ENCODE peak calls at places on chromosomes 16 and 17, in six cellular contexts. U, N, A, L, B and Q are unnamed samples.

GRCh38 chr17:34584805-34585416 is 5.5 kb downstream of the TMEM132E start:
- DNase-seq in U (peak; percentile 2), N (peak; percentile 75), A (no peak), L (no peak), B (no peak), Q (peak; percentile 34)

GRCh38 chr16:74585846-74586392 is 21.0 kb downstream of the GLG1 start:
- DNase-seq in U (no peak), N (no peak), A (no peak), L (no peak), B (no peak), Q (no peak)

GRCh38 chr17:27879987-27880608 is 13.1 kb downstream of the LYRM9 start:
- DNase-seq in U (peak; percentile 54), N (peak; percentile 88), A (peak; percentile 70), L (peak; percentile 96), B (peak; percentile 72), Q (peak; percentile 85)

GRCh38 chr16:12833939-12834338 is 30.3 kb upstream of the CPPED1 start:
- DNase-seq in U (no peak), N (peak; percentile 11), A (no peak), L (peak; percentile 77), B (no peak), Q (peak; percentile 53)

GRCh38 chr16:8622315-8622656 is 788 bp downstream of the METTL22 start:
- DNase-seq in U (no peak), N (peak; percentile 55), A (no peak), L (no peak), B (no peak), Q (no peak)

GRCh38 chr17:17681187-17681743 is at the start of gene RAI1:
- DNase-seq in U (peak; percentile 79), N (peak; percentile 95), A (peak; percentile 84), L (peak; percentile 91), B (peak; percentile 86), Q (peak; percentile 66)

GRCh38 chr16:47774661-47775060 is 313.5 kb downstream of the PHKB start:
- DNase-seq in U (peak; percentile 52), N (no peak), A (no peak), L (peak; percentile 73), B (no peak), Q (no peak)

GRCh38 chr17:79361221-79361734 is 249.6 kb downstream of the RBFOX3 start:
- DNase-seq in U (no peak), N (no peak), A (no peak), L (no peak), B (no peak), Q (no peak)

GRCh38 chr17:50035930-50036329 is 20.0 kb upstream of the ITGA3 start:
- DNase-seq in U (no peak), N (no peak), A (no peak), L (no peak), B (no peak), Q (no peak)

GRCh38 chr17:44070455-44071197 is at the start of gene G6PC3:
- DNase-seq in U (peak; percentile 98), N (peak; percentile 99), A (peak; percentile 96), L (peak; percentile 100), B (peak; percentile 97), Q (peak; percentile 95)

GRCh38 chr16:69055003-69055402 is 50.5 kb upstream of the HAS3 start:
- DNase-seq in U (peak; percentile 80), N (no peak), A (no peak), L (no peak), B (no peak), Q (no peak)

GRCh38 chr17:81429353-81429774 is 34.1 kb downstream of the BAHCC1 start:
- DNase-seq in U (peak; percentile 67), N (peak; percentile 97), A (peak; percentile 81), L (no peak), B (peak; percentile 82), Q (peak; percentile 73)

GRCh38 chr16:21283521-21284289 is 5.6 kb upstream of the CRYM start:
- DNase-seq in U (peak; percentile 25), N (peak; percentile 92), A (peak; percentile 60), L (peak; percentile 91), B (peak; percentile 66), Q (no peak)

GRCh38 chr16:58332997-58333700 is 38.3 kb upstream of the PRSS54 start:
- DNase-seq in U (no peak), N (no peak), A (no peak), L (peak; percentile 86), B (no peak), Q (no peak)

GRCh38 chr17:56995776-56996175 is 17.8 kb downstream of the SCPEP1 start:
- DNase-seq in U (peak; percentile 19), N (no peak), A (no peak), L (no peak), B (no peak), Q (no peak)

GRCh38 chr16:55470533-55471371 is 8.2 kb upstream of the MMP2 start:
- DNase-seq in U (no peak), N (no peak), A (peak; percentile 37), L (peak; percentile 80), B (peak; percentile 65), Q (no peak)

GRCh38 chr17:16872351-16872751 is 99.6 kb downstream of the TNFRSF13B start:
- DNase-seq in U (no peak), N (no peak), A (no peak), L (peak; percentile 51), B (no peak), Q (no peak)

GRCh38 chr17:76237859-76238313 is 2.4 kb downstream of the RNF157 start:
- DNase-seq in U (no peak), N (no peak), A (no peak), L (no peak), B (no peak), Q (no peak)

GRCh38 chr16:57516773-57517172 is 19.6 kb downstream of the CCDC102A start:
- DNase-seq in U (no peak), N (no peak), A (no peak), L (no peak), B (no peak), Q (no peak)

GRCh38 chr17:77865109-77865611 is 93.3 kb upstream of the TNRC6C start:
- DNase-seq in U (no peak), N (peak; percentile 73), A (peak; percentile 65), L (no peak), B (peak; percentile 77), Q (no peak)

GRCh38 chr17:77867976-77868713 is 90.4 kb upstream of the TNRC6C start:
- DNase-seq in U (no peak), N (no peak), A (no peak), L (no peak), B (no peak), Q (no peak)

GRCh38 chr17:77869041-77869595 is 89.4 kb upstream of the TNRC6C start:
- DNase-seq in U (no peak), N (no peak), A (no peak), L (no peak), B (peak; percentile 21), Q (no peak)

GRCh38 chr17:77865716-77866115 is 92.8 kb upstream of the TNRC6C start:
- DNase-seq in U (no peak), N (no peak), A (no peak), L (no peak), B (no peak), Q (no peak)

GRCh38 chr17:77867308-77867781 is 91.2 kb upstream of the TNRC6C start:
- DNase-seq in U (no peak), N (no peak), A (no peak), L (peak; percentile 64), B (no peak), Q (no peak)
- H3K27ac ChIP-seq in U (no peak overlapping the region), N (no peak overlapping the region), A (no peak overlapping the region), L (no peak overlapping the region), B (no peak overlapping the region), Q (no peak overlapping the region)

GRCh38 chr17:63137163-63137562 is 171.1 kb downstream of the TANC2 start:
- DNase-seq in U (no peak), N (no peak), A (no peak), L (no peak), B (no peak), Q (no peak)

GRCh38 chr17:63139356-63139755 is 173.3 kb downstream of the TANC2 start:
- DNase-seq in U (no peak), N (no peak), A (no peak), L (no peak), B (no peak), Q (no peak)

GRCh38 chr17:63142836-63143235 is 176.8 kb downstream of the TANC2 start:
- DNase-seq in U (no peak), N (no peak), A (no peak), L (no peak), B (no peak), Q (no peak)

GRCh38 chr17:63138713-63139112 is 172.7 kb downstream of the TANC2 start:
- DNase-seq in U (peak; percentile 57), N (no peak), A (no peak), L (no peak), B (no peak), Q (no peak)

GRCh38 chr17:63140255-63140654 is 174.2 kb downstream of the TANC2 start:
- DNase-seq in U (peak; percentile 58), N (no peak), A (no peak), L (no peak), B (peak; percentile 50), Q (no peak)
- H3K27ac ChIP-seq in U (no peak overlapping the region), N (peak overlapping the region; percentile 5), A (no peak overlapping the region), L (no peak overlapping the region), B (no peak overlapping the region), Q (no peak overlapping the region)

GRCh38 chr16:87337247-87337646 is 20.1 kb upstream of the C16orf95 start:
- DNase-seq in U (no peak), N (peak; percentile 82), A (peak; percentile 5), L (no peak), B (no peak), Q (no peak)

GRCh38 chr16:87340198-87340597 is 23.0 kb upstream of the C16orf95 start:
- DNase-seq in U (no peak), N (no peak), A (no peak), L (no peak), B (no peak), Q (no peak)

GRCh38 chr16:87339086-87339723 is 22.0 kb upstream of the C16orf95 start:
- DNase-seq in U (no peak), N (no peak), A (no peak), L (no peak), B (no peak), Q (no peak)

GRCh38 chr16:87336850-87337240 is 19.7 kb upstream of the C16orf95 start:
- DNase-seq in U (no peak), N (no peak), A (no peak), L (no peak), B (no peak), Q (no peak)

GRCh38 chr16:87338155-87338765 is 21.1 kb upstream of the C16orf95 start:
- DNase-seq in U (no peak), N (no peak), A (no peak), L (no peak), B (no peak), Q (no peak)
- H3K27ac ChIP-seq in U (no peak overlapping the region), N (no peak overlapping the region), A (no peak overlapping the region), L (no peak overlapping the region), B (no peak overlapping the region), Q (no peak overlapping the region)

GRCh38 chr16:87856796-87857228 is 12.5 kb downstream of the SLC7A5 start:
- DNase-seq in U (no peak), N (peak; percentile 41), A (peak; percentile 28), L (no peak), B (no peak), Q (no peak)
- H3K27ac ChIP-seq in U (no peak overlapping the region), N (no peak overlapping the region), A (peak overlapping the region; percentile 22), L (no peak overlapping the region), B (no peak overlapping the region), Q (peak overlapping the region; percentile 98)

GRCh38 chr16:15752717-15753488 is 102.9 kb downstream of the NDE1 start:
- DNase-seq in U (no peak), N (no peak), A (no peak), L (no peak), B (no peak), Q (no peak)
- H3K27ac ChIP-seq in U (no peak overlapping the region), N (no peak overlapping the region), A (no peak overlapping the region), L (no peak overlapping the region), B (no peak overlapping the region), Q (no peak overlapping the region)